ENCODE peak calls at places on chromosome 12, in eight cellular contexts. H is foreskin melanocyte; F is heart left ventricle; T is AG08396; U is tibial artery; P is stimulated activated CD8-positive, alpha-beta memory T cell treated with anti-CD3 and anti-CD28 coated beads, Interleukin-12 subunit alpha, Interleukin-12 subunit beta, amount 100 ng/mL, for 4 hours; S is midbrain; E is left colon. M is an unnamed sample.

GRCh38 chr12:111597731-111598636 is 1.1 kb downstream of the ATXN2 start:
- DNase-seq in H (no peak), E (peak), T (peak), F (peak), U (peak), S (peak), P (no peak), M (peak)

GRCh38 chr12:29640589-29641345 is 143.0 kb downstream of the TMTC1 start:
- DNase-seq in S (no peak), E (no peak), P (no peak), F (peak), U (no peak), H (no peak), T (no peak), M (no peak)

GRCh38 chr12:12350868-12351463 is 924 bp upstream of the MANSC1 start:
- DNase-seq in E (no peak), F (no peak), H (no peak), T (no peak), S (no peak), U (no peak), P (no peak), M (peak)

GRCh38 chr12:68648179-68648578 is 37.5 kb downstream of the RAP1B start:
- DNase-seq in F (no peak), U (no peak), H (no peak), S (no peak), E (no peak), P (no peak), T (no peak), M (no peak)

GRCh38 chr12:113439606-113440030 is 17.4 kb downstream of the SDSL start:
- DNase-seq in T (peak), U (no peak), P (no peak), E (no peak), F (no peak), H (no peak), S (peak), M (peak)

GRCh38 chr12:75275702-75276101 is 54.4 kb downstream of the CAPS2 start:
- DNase-seq in U (no peak), E (no peak), S (no peak), P (no peak), F (no peak), T (no peak), H (no peak), M (no peak)

GRCh38 chr12:113315358-113315757 is 19.6 kb downstream of the SLC8B1 start:
- DNase-seq in E (no peak), H (no peak), F (no peak), P (no peak), S (no peak), T (no peak), U (no peak), M (no peak)

GRCh38 chr12:28998662-28999120 is 150.4 kb upstream of the FAR2 start:
- DNase-seq in F (no peak), P (no peak), U (no peak), E (no peak), T (peak), H (no peak), S (peak), M (no peak)

GRCh38 chr12:321606-322326 is 59.1 kb upstream of the SLC6A13 start:
- DNase-seq in H (no peak), T (no peak), P (no peak), F (no peak), U (no peak), S (peak), E (no peak), M (peak)

GRCh38 chr12:48973992-48974673 is 2.6 kb upstream of the WNT10B start:
- DNase-seq in P (no peak), T (no peak), H (no peak), U (peak), F (no peak), S (no peak), E (no peak), M (no peak)

GRCh38 chr12:29519585-29520182 is 22.2 kb upstream of the OVCH1 start:
- DNase-seq in T (peak), S (peak), H (peak), P (no peak), E (no peak), U (no peak), F (no peak), M (peak)

GRCh38 chr12:210277-211141 is 3.4 kb downstream of the SLC6A12 start:
- DNase-seq in F (no peak), E (no peak), T (no peak), P (no peak), S (no peak), U (no peak), H (no peak), M (no peak)

GRCh38 chr12:50057896-50058670 is 687 bp downstream of the ASIC1 start:
- DNase-seq in F (no peak), E (no peak), P (no peak), S (no peak), U (no peak), T (no peak), H (no peak), M (no peak)

GRCh38 chr12:130041983-130042812 is 120.1 kb upstream of the FZD10 start:
- DNase-seq in S (peak), F (peak), U (no peak), H (no peak), E (no peak), T (no peak), P (no peak), M (peak)

GRCh38 chr12:57730336-57731067 is 8.0 kb downstream of the AGAP2 start:
- DNase-seq in F (no peak), H (no peak), U (no peak), T (no peak), S (no peak), P (no peak), E (no peak), M (no peak)

GRCh38 chr12:120119395-120119973 is 2.9 kb upstream of the RAB35 start:
- DNase-seq in U (no peak), T (peak), H (no peak), P (no peak), F (no peak), S (no peak), E (no peak), M (no peak)

GRCh38 chr12:104216461-104217058 is 981 bp downstream of the TXNRD1 start:
- DNase-seq in T (no peak), F (no peak), S (no peak), E (no peak), P (no peak), H (no peak), U (no peak), M (no peak)

GRCh38 chr12:71958993-71959588 is 20.4 kb downstream of the TPH2 start:
- DNase-seq in F (no peak), P (no peak), H (no peak), E (no peak), S (no peak), U (no peak), T (no peak), M (no peak)

GRCh38 chr12:49161092-49161795 is 27.6 kb downstream of the TUBA1A start:
- DNase-seq in F (no peak), T (no peak), E (no peak), P (no peak), S (no peak), H (no peak), U (no peak), M (no peak)

GRCh38 chr12:122743895-122744525 is 8.6 kb upstream of the DENR start:
- DNase-seq in U (no peak), F (peak), T (no peak), P (no peak), H (no peak), S (no peak), E (no peak), M (no peak)

GRCh38 chr12:113471619-113472171 is at the start of gene LHX5:
- DNase-seq in E (no peak), P (no peak), S (no peak), F (no peak), U (no peak), H (no peak), T (peak), M (no peak)

GRCh38 chr12:92340441-92341332 is 195.0 kb upstream of the BTG1 start:
- DNase-seq in F (no peak), T (no peak), H (no peak), S (no peak), E (no peak), P (no peak), U (no peak), M (no peak)

GRCh38 chr12:67498981-67499380 is 149.6 kb upstream of the DYRK2 start:
- DNase-seq in U (no peak), H (no peak), S (no peak), E (no peak), P (no peak), T (no peak), F (no peak), M (no peak)

GRCh38 chr12:24649209-24649608 is 299.7 kb downstream of the BCAT1 start:
- DNase-seq in U (no peak), T (no peak), S (no peak), E (no peak), F (no peak), P (no peak), H (no peak), M (no peak)

GRCh38 chr12:42474391-42474790 is 115.2 kb downstream of the PRICKLE1 start:
- DNase-seq in F (no peak), H (no peak), S (no peak), T (peak), E (no peak), U (no peak), P (no peak), M (no peak)

GRCh38 chr12:67969134-67969782 is 20.0 kb upstream of the IFNG-AS1 start:
- DNase-seq in E (no peak), P (no peak), U (no peak), F (no peak), T (no peak), H (no peak), S (no peak), M (no peak)

GRCh38 chr12:62764251-62764650 is 170.7 kb downstream of the PPM1H start:
- DNase-seq in S (no peak), F (no peak), U (no peak), T (no peak), E (no peak), H (no peak), P (no peak), M (no peak)

GRCh38 chr12:46678441-46678840 is 147.4 kb downstream of the SLC38A4 start:
- DNase-seq in S (no peak), E (no peak), F (no peak), P (no peak), T (no peak), H (no peak), U (no peak), M (no peak)

M was measured in globus pallidus.